ENCODE peak calls at places on chromosomes 6 and 20, in eight cellular contexts. J, P, T, M, N, X, K and E are unnamed samples.

GRCh38 chr20:40571625-40572024 is 117.4 kb downstream of the MAFB start:
- DNase-seq in J (no peak), P (no peak), T (no peak), M (no peak), N (no peak), X (no peak), K (no peak), E (no peak)

GRCh38 chr6:39280247-39280731 is 33.9 kb downstream of the KCNK17 start:
- DNase-seq in J (no peak), P (no peak), T (no peak), M (no peak), N (no peak), X (peak), K (peak), E (peak)

GRCh38 chr20:50491926-50492634 is 18.1 kb upstream of the PTPN1 start:
- DNase-seq in J (no peak), P (no peak), T (no peak), M (no peak), N (no peak), X (no peak), K (no peak), E (no peak)

GRCh38 chr6:106778943-106779342 is 149.6 kb downstream of the QRSL1 start:
- DNase-seq in J (no peak), P (no peak), T (no peak), M (no peak), N (no peak), X (no peak), K (no peak), E (no peak)

GRCh38 chr6:1313755-1314503 is 2.0 kb downstream of the FOXQ1 start:
- DNase-seq in J (no peak), P (no peak), T (no peak), M (peak), N (no peak), X (peak), K (peak), E (peak)

GRCh38 chr6:104940238-104940880 is 16.5 kb upstream of the LIN28B start:
- DNase-seq in J (no peak), P (no peak), T (no peak), M (no peak), N (no peak), X (peak), K (no peak), E (peak)

GRCh38 chr6:159979136-159979874 is 10.4 kb downstream of the IGF2R start:
- DNase-seq in J (no peak), P (no peak), T (peak), M (peak), N (no peak), X (no peak), K (no peak), E (peak)

GRCh38 chr6:157813191-157813590 is 9.9 kb upstream of the SNX9 start:
- DNase-seq in J (no peak), P (no peak), T (no peak), M (no peak), N (no peak), X (peak), K (no peak), E (peak)

GRCh38 chr20:9344080-9344920 is 170.1 kb upstream of the LAMP5 start:
- DNase-seq in J (no peak), P (no peak), T (no peak), M (no peak), N (no peak), X (no peak), K (no peak), E (peak)

GRCh38 chr20:1415667-1416468 is 23.0 kb upstream of the FKBP1A start:
- DNase-seq in J (no peak), P (no peak), T (no peak), M (no peak), N (no peak), X (peak), K (peak), E (peak)

GRCh38 chr6:10014561-10014960 is 400.3 kb downstream of the TFAP2A start:
- DNase-seq in J (no peak), P (no peak), T (no peak), M (no peak), N (no peak), X (no peak), K (no peak), E (peak)

GRCh38 chr6:123321020-123321419 is 315.7 kb downstream of the TRDN start:
- DNase-seq in J (no peak), P (no peak), T (no peak), M (no peak), N (no peak), X (no peak), K (no peak), E (no peak)

GRCh38 chr6:66538548-66539135 is 831.6 kb upstream of the EYS start:
- DNase-seq in J (no peak), P (no peak), T (no peak), M (no peak), N (no peak), X (no peak), K (no peak), E (no peak)

GRCh38 chr6:126153661-126154060 is 167.3 kb downstream of the TRMT11 start:
- DNase-seq in J (no peak), P (no peak), T (no peak), M (no peak), N (no peak), X (no peak), K (no peak), E (peak)

GRCh38 chr20:44052166-44052565 is 134.8 kb downstream of the JPH2 start:
- DNase-seq in J (peak), P (no peak), T (no peak), M (no peak), N (no peak), X (no peak), K (no peak), E (no peak)

GRCh38 chr6:145547596-145548325 is 187.6 kb downstream of the EPM2A start:
- DNase-seq in J (no peak), P (no peak), T (no peak), M (no peak), N (no peak), X (no peak), K (no peak), E (no peak)

GRCh38 chr20:49276201-49276894 is 1.5 kb downstream of the ZNFX1 start:
- DNase-seq in J (no peak), P (no peak), T (no peak), M (peak), N (no peak), X (peak), K (peak), E (peak)

GRCh38 chr6:150541587-150541986 is 58.1 kb upstream of the PLEKHG1 start:
- DNase-seq in J (no peak), P (no peak), T (no peak), M (no peak), N (no peak), X (no peak), K (no peak), E (no peak)

GRCh38 chr6:51339108-51339507 is 520.4 kb downstream of the TFAP2B start:
- DNase-seq in J (no peak), P (no peak), T (no peak), M (no peak), N (no peak), X (no peak), K (no peak), E (no peak)

GRCh38 chr6:29564875-29565274 is 5.3 kb upstream of the UBD start:
- DNase-seq in J (no peak), P (no peak), T (no peak), M (no peak), N (no peak), X (no peak), K (no peak), E (no peak)

GRCh38 chr6:1363729-1364572 is 25.4 kb upstream of the FOXF2 start:
- DNase-seq in J (no peak), P (no peak), T (no peak), M (peak), N (no peak), X (no peak), K (peak), E (peak)

GRCh38 chr20:40054311-40054710 is 634.7 kb downstream of the MAFB start:
- DNase-seq in J (no peak), P (no peak), T (no peak), M (no peak), N (no peak), X (no peak), K (no peak), E (no peak)

GRCh38 chr6:168331058-168331457 is 11.5 kb upstream of the DACT2 start:
- DNase-seq in J (no peak), P (no peak), T (no peak), M (no peak), N (no peak), X (no peak), K (no peak), E (no peak)

GRCh38 chr6:138468320-138469015 is 30.8 kb downstream of the NHSL1 start:
- DNase-seq in J (no peak), P (no peak), T (no peak), M (no peak), N (no peak), X (no peak), K (no peak), E (no peak)

GRCh38 chr6:21748343-21749063 is 155.0 kb downstream of the SOX4 start:
- DNase-seq in J (no peak), P (no peak), T (no peak), M (peak), N (no peak), X (no peak), K (peak), E (no peak)

GRCh38 chr6:120992257-120992656 is 342.0 kb downstream of the TBC1D32 start:
- DNase-seq in J (no peak), P (no peak), T (no peak), M (no peak), N (no peak), X (no peak), K (no peak), E (no peak)

GRCh38 chr6:43274916-43275597 is 23.0 kb upstream of the SLC22A7 start:
- DNase-seq in J (no peak), P (no peak), T (peak), M (no peak), N (no peak), X (peak), K (peak), E (peak)

GRCh38 chr6:47669684-47670515 is 28.5 kb upstream of the ADGRF4 start:
- DNase-seq in J (no peak), P (no peak), T (no peak), M (peak), N (no peak), X (peak), K (peak), E (no peak)

GRCh38 chr6:112433457-112433856 is 86.3 kb downstream of the RFPL4B start:
- DNase-seq in J (no peak), P (no peak), T (no peak), M (peak), N (no peak), X (no peak), K (no peak), E (no peak)

GRCh38 chr20:43322851-43323250 is 133.1 kb upstream of the PTPRT start:
- DNase-seq in J (no peak), P (no peak), T (no peak), M (peak), N (no peak), X (no peak), K (peak), E (no peak)